ENCODE peak calls at places on chromosomes 3 and 15, in nine cellular contexts. One of them, this sample, is unnamed.

GRCh38 chr15:85412956-85413854 is 32.8 kb downstream of the AKAP13 start:
- DNase-seq in activated B cell treated with CpG ODN at 0.5 μM for 24 hours: peak
- DNase-seq in spleen: peak
- DNase-seq in tibial nerve: peak
- DNase-seq in natural killer cell: peak
- DNase-seq in neural crest cell: no peak
- DNase-seq in ovary: no peak
- DNase-seq in astrocyte: peak
- DNase-seq in dorsolateral prefrontal cortex: no peak
- DNase-seq in this sample: peak

GRCh38 chr3:27675287-27675686 is 46.8 kb downstream of the EOMES start:
- DNase-seq in activated B cell treated with CpG ODN at 0.5 μM for 24 hours: no peak
- DNase-seq in spleen: no peak
- DNase-seq in tibial nerve: no peak
- DNase-seq in natural killer cell: no peak
- DNase-seq in neural crest cell: no peak
- DNase-seq in ovary: no peak
- DNase-seq in astrocyte: peak
- DNase-seq in dorsolateral prefrontal cortex: no peak
- DNase-seq in this sample: no peak

GRCh38 chr3:69510481-69511031 is 124.7 kb upstream of the FRMD4B start:
- DNase-seq in activated B cell treated with CpG ODN at 0.5 μM for 24 hours: no peak
- DNase-seq in spleen: no peak
- DNase-seq in tibial nerve: no peak
- DNase-seq in natural killer cell: no peak
- DNase-seq in neural crest cell: no peak
- DNase-seq in ovary: no peak
- DNase-seq in astrocyte: no peak
- DNase-seq in dorsolateral prefrontal cortex: no peak
- DNase-seq in this sample: no peak

GRCh38 chr15:68764090-68764489 is 56.6 kb downstream of the ANP32A start:
- DNase-seq in activated B cell treated with CpG ODN at 0.5 μM for 24 hours: no peak
- DNase-seq in spleen: no peak
- DNase-seq in tibial nerve: no peak
- DNase-seq in natural killer cell: no peak
- DNase-seq in neural crest cell: no peak
- DNase-seq in ovary: no peak
- DNase-seq in astrocyte: no peak
- DNase-seq in dorsolateral prefrontal cortex: no peak
- DNase-seq in this sample: no peak

GRCh38 chr15:59976480-59976879 is 27.6 kb upstream of the FOXB1 start:
- DNase-seq in activated B cell treated with CpG ODN at 0.5 μM for 24 hours: no peak
- DNase-seq in spleen: no peak
- DNase-seq in tibial nerve: no peak
- DNase-seq in natural killer cell: no peak
- DNase-seq in neural crest cell: no peak
- DNase-seq in ovary: no peak
- DNase-seq in astrocyte: no peak
- DNase-seq in dorsolateral prefrontal cortex: no peak
- DNase-seq in this sample: no peak

GRCh38 chr15:77076325-77076915 is 5.5 kb upstream of the TSPAN3 start:
- DNase-seq in activated B cell treated with CpG ODN at 0.5 μM for 24 hours: no peak
- DNase-seq in spleen: no peak
- DNase-seq in tibial nerve: no peak
- DNase-seq in natural killer cell: no peak
- DNase-seq in neural crest cell: no peak
- DNase-seq in ovary: no peak
- DNase-seq in astrocyte: no peak
- DNase-seq in dorsolateral prefrontal cortex: no peak
- DNase-seq in this sample: no peak

GRCh38 chr3:162602619-162603018 is 1106.0 kb downstream of the OTOL1 start:
- DNase-seq in activated B cell treated with CpG ODN at 0.5 μM for 24 hours: no peak
- DNase-seq in spleen: no peak
- DNase-seq in tibial nerve: no peak
- DNase-seq in natural killer cell: no peak
- DNase-seq in neural crest cell: no peak
- DNase-seq in ovary: no peak
- DNase-seq in astrocyte: no peak
- DNase-seq in dorsolateral prefrontal cortex: no peak
- DNase-seq in this sample: no peak

GRCh38 chr3:42347928-42348327 is 62.5 kb downstream of the LYZL4 start:
- DNase-seq in activated B cell treated with CpG ODN at 0.5 μM for 24 hours: no peak
- DNase-seq in spleen: no peak
- DNase-seq in tibial nerve: no peak
- DNase-seq in natural killer cell: no peak
- DNase-seq in neural crest cell: no peak
- DNase-seq in ovary: no peak
- DNase-seq in astrocyte: no peak
- DNase-seq in dorsolateral prefrontal cortex: no peak
- DNase-seq in this sample: no peak

GRCh38 chr3:58250093-58250707 is 12.6 kb downstream of the ABHD6 start:
- DNase-seq in activated B cell treated with CpG ODN at 0.5 μM for 24 hours: no peak
- DNase-seq in spleen: no peak
- DNase-seq in tibial nerve: no peak
- DNase-seq in natural killer cell: no peak
- DNase-seq in neural crest cell: no peak
- DNase-seq in ovary: peak
- DNase-seq in astrocyte: no peak
- DNase-seq in dorsolateral prefrontal cortex: no peak
- DNase-seq in this sample: peak

GRCh38 chr3:58251653-58252052 is 14.1 kb downstream of the ABHD6 start:
- DNase-seq in activated B cell treated with CpG ODN at 0.5 μM for 24 hours: no peak
- DNase-seq in spleen: no peak
- DNase-seq in tibial nerve: no peak
- DNase-seq in natural killer cell: no peak
- DNase-seq in neural crest cell: no peak
- DNase-seq in ovary: no peak
- DNase-seq in astrocyte: no peak
- DNase-seq in dorsolateral prefrontal cortex: no peak
- DNase-seq in this sample: no peak

GRCh38 chr3:58246148-58247051 is 8.8 kb downstream of the ABHD6 start:
- DNase-seq in activated B cell treated with CpG ODN at 0.5 μM for 24 hours: no peak
- DNase-seq in spleen: no peak
- DNase-seq in tibial nerve: no peak
- DNase-seq in natural killer cell: no peak
- DNase-seq in neural crest cell: no peak
- DNase-seq in ovary: no peak
- DNase-seq in astrocyte: no peak
- DNase-seq in dorsolateral prefrontal cortex: no peak
- DNase-seq in this sample: no peak

GRCh38 chr3:58254144-58254543 is 16.6 kb downstream of the ABHD6 start:
- DNase-seq in activated B cell treated with CpG ODN at 0.5 μM for 24 hours: no peak
- DNase-seq in spleen: no peak
- DNase-seq in tibial nerve: no peak
- DNase-seq in natural killer cell: no peak
- DNase-seq in neural crest cell: no peak
- DNase-seq in ovary: no peak
- DNase-seq in astrocyte: no peak
- DNase-seq in dorsolateral prefrontal cortex: no peak
- DNase-seq in this sample: no peak

DNA sequence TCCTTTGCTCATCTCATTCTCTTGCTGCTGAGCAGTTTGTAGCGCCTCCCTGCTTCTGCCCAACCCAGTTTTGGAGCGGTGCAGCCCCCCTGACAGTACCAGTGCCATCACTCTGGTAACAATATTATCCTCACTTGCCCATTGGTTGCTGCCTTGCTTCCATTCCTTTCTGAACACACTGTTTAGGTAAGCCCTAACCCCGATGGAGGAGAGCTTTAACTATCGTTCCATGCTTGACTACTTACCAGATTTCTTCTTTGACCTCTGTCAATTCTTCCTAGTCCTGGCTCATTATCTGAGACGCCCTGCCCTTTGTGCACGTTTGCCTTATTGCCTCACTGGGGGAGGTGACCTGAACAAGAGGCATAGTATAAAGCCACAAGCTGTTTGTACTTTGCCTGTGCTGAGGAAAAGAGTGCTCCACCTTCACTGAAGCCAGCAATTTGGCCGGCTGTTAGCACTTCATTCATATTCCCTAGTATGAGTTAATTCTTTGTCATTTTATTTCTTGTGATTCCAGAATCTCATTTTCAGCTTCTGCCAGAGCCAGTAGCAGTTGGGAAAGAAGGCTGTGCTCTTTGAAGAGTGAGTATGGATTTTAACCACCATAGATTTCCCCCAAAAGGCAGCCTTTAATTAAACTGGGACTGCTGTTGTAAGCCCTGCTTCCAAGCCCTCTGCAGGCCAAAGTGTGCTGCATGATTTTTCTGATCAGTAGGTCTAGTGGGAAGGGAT is 11.9 kb downstream of the ABHD6 start:
- DNase-seq in activated B cell treated with CpG ODN at 0.5 μM for 24 hours: no peak
- DNase-seq in spleen: no peak
- DNase-seq in tibial nerve: no peak
- DNase-seq in natural killer cell: no peak
- DNase-seq in neural crest cell: no peak
- DNase-seq in ovary: no peak
- DNase-seq in astrocyte: no peak
- DNase-seq in dorsolateral prefrontal cortex: no peak
- DNase-seq in this sample: peak
- TF ChIP-seq CTCF in activated B cell treated with CpG ODN at 0.5 μM for 24 hours: no peak
- TF ChIP-seq CTCF in spleen: no peak
- TF ChIP-seq CTCF in tibial nerve: no peak
- TF ChIP-seq CTCF in natural killer cell: no peak
- TF ChIP-seq CTCF in neural crest cell: peak
- TF ChIP-seq CTCF in ovary: peak
- TF ChIP-seq CTCF in astrocyte: peak
- TF ChIP-seq CTCF in dorsolateral prefrontal cortex: no peak
- TF ChIP-seq CTCF in this sample: peak

DNA sequence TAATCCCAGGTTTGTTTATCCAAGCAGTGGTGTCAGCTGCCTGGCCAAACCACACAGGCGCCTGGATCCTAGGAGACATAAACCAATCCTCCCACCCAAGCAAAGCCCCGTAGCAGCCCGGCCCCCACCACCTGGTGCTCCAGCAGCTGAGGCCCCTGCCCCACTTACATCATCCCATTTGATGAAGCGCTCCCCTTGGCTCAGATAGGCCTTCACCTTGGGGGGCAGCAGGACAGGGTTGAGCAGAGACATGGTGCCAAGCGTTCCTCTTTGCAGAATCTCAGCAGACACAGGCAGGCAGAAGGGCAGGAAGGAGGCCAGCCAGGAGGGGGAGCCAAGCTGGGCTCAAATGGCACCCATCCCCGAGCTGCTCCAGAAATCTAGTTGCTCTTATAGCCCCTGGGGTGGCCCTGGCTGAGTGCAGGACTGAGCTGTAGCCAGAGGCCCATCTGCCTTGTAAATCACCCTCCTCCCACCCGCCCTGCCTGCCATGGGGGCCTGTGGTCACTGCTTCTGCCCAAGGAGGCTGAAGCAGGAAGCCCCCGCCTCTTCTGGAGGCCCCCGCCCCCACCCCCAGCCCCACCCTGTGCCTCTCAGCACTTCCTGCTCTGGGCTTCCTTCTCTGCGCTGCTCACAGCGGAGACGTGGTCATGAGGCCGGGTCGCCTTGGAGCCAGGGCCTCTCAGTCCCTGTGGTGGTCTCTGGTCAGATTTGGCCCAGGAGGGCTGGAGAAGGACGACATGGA is at the start of gene PLCB2:
- DNase-seq in activated B cell treated with CpG ODN at 0.5 μM for 24 hours: peak
- DNase-seq in spleen: peak
- DNase-seq in tibial nerve: no peak
- DNase-seq in natural killer cell: peak
- DNase-seq in neural crest cell: no peak
- DNase-seq in ovary: no peak
- DNase-seq in astrocyte: no peak
- DNase-seq in dorsolateral prefrontal cortex: no peak
- DNase-seq in this sample: peak
- TF ChIP-seq CTCF in activated B cell treated with CpG ODN at 0.5 μM for 24 hours: no peak
- TF ChIP-seq CTCF in spleen: peak
- TF ChIP-seq CTCF in tibial nerve: no peak
- TF ChIP-seq CTCF in natural killer cell: peak
- TF ChIP-seq CTCF in neural crest cell: peak
- TF ChIP-seq CTCF in ovary: no peak
- TF ChIP-seq CTCF in astrocyte: peak
- TF ChIP-seq CTCF in dorsolateral prefrontal cortex: no peak
- TF ChIP-seq CTCF in this sample: no peak

DNA sequence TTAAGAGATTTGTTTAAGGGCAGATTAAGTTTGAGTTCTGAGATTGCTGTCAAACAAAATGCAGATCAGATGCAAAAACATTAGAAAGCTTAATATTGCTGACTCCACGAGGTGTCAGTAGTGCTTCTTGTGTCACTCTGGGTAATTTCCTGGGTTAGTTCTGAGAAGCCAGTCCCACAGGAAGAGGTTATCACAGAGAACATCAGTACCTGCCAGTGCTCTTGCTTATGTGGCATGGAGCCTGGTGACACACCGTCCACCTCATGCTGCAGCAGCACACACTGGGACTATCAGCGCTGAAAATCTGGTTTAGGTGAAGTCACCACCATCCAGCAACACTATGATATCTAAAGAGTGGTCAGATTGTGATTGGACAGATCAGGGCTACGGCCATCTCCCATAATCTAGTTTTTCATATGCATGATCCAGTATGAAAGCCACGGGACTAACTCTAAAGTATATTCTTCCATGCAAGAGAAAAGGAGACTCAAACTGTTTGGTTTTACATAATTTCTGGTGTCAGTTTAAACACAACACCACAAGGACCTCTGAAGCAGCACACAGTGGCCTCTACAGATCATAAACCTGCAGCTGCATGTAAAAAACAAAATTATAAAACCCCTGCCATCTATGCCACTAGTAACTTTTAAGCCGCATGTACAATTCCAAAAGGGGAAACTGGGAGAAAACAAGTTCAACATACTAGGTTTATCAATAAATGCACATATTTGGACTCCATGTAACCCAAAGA is 36.1 kb upstream of the MYO5C start:
- DNase-seq in activated B cell treated with CpG ODN at 0.5 μM for 24 hours: no peak
- DNase-seq in spleen: no peak
- DNase-seq in tibial nerve: no peak
- DNase-seq in natural killer cell: no peak
- DNase-seq in neural crest cell: no peak
- DNase-seq in ovary: no peak
- DNase-seq in astrocyte: peak
- DNase-seq in dorsolateral prefrontal cortex: no peak
- DNase-seq in this sample: no peak
- TF ChIP-seq CTCF in activated B cell treated with CpG ODN at 0.5 μM for 24 hours: no peak
- TF ChIP-seq CTCF in spleen: no peak
- TF ChIP-seq CTCF in tibial nerve: peak
- TF ChIP-seq CTCF in natural killer cell: peak
- TF ChIP-seq CTCF in neural crest cell: peak
- TF ChIP-seq CTCF in ovary: no peak
- TF ChIP-seq CTCF in astrocyte: peak
- TF ChIP-seq CTCF in dorsolateral prefrontal cortex: peak
- TF ChIP-seq CTCF in this sample: no peak

DNA sequence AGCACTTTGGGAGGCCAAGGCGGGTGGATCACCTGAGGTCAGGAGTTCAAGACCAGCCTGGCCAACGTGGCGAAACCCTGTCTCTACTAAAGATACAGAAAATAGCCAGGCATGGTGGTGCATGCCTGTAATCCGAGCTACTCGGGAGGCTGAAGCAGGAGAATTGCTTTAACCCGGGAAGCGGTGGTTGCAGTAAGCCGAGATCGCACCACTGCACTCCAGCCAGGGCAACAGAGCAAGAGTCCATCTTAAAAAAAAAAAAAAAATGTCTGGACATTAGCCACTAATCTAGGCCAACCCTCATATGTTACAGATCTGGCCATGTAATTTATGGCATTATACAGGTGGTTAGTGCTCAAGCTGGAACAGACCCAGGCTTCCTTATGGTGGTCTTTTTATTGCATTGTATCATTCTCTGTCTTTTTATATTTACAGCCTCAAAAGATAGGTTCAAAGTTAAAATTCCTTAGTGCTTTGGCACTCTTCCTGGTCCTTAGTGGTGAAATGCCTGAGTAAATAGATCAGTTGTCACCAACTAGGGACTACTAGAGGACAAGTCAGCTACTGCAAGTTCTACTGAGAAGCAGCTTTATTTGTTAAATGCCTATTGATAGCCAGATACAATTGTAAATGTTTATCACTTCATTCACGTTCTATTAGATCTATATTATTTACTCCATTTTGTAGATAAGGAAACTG is 16.0 kb downstream of the STARD9 start:
- DNase-seq in activated B cell treated with CpG ODN at 0.5 μM for 24 hours: no peak
- DNase-seq in spleen: no peak
- DNase-seq in tibial nerve: no peak
- DNase-seq in natural killer cell: no peak
- DNase-seq in neural crest cell: no peak
- DNase-seq in ovary: no peak
- DNase-seq in astrocyte: peak
- DNase-seq in dorsolateral prefrontal cortex: no peak
- DNase-seq in this sample: no peak
- TF ChIP-seq CTCF in activated B cell treated with CpG ODN at 0.5 μM for 24 hours: no peak
- TF ChIP-seq CTCF in spleen: no peak
- TF ChIP-seq CTCF in tibial nerve: peak
- TF ChIP-seq CTCF in natural killer cell: no peak
- TF ChIP-seq CTCF in neural crest cell: peak
- TF ChIP-seq CTCF in ovary: no peak
- TF ChIP-seq CTCF in astrocyte: peak
- TF ChIP-seq CTCF in dorsolateral prefrontal cortex: peak
- TF ChIP-seq CTCF in this sample: peak

This sample was measured in nephron progenitor cell.